ENCODE peak calls at places on chromosomes 5 and 9, in seven cellular contexts. B is IMR-90; R is GM23248; M is CD8-positive, alpha-beta T cell; J is GM13976; I is activated naive CD8-positive, alpha-beta T cell treated with anti-CD3 and anti-CD28 coated beads, Interleukin-2, amount 50 U/mL, for 24 hours; G is activated CD4-positive, alpha-beta T cell treated with anti-CD3 and anti-CD28 coated beads for 24 hours. Z is an unnamed sample.

GRCh38 chr5:157913575-157913974 is 54.6 kb upstream of the CLINT1 start:
- DNase-seq in B (no peak), R (no peak), M (no peak), J (no peak), I (no peak), G (no peak), Z (no peak)

GRCh38 chr9:27925815-27926214 is 352.5 kb upstream of the C9orf72 start:
- DNase-seq in B (no peak), R (no peak), M (no peak), J (no peak), I (no peak), G (no peak), Z (no peak)

GRCh38 chr9:115883467-115884329 is 269.9 kb upstream of the PAPPA start:
- DNase-seq in B (peak), R (peak), M (no peak), J (no peak), I (no peak), G (no peak), Z (peak)

GRCh38 chr9:134683714-134684374 is 42.2 kb downstream of the COL5A1 start:
- DNase-seq in B (no peak), R (no peak), M (no peak), J (no peak), I (no peak), G (no peak), Z (no peak)

GRCh38 chr5:173922527-173922926 is 34.4 kb downstream of the CPEB4 start:
- DNase-seq in B (peak), R (no peak), M (no peak), J (no peak), I (no peak), G (no peak), Z (no peak)

GRCh38 chr9:89850633-89851325 is 246.0 kb downstream of the GADD45G start:
- DNase-seq in B (peak), R (peak), M (no peak), J (no peak), I (no peak), G (no peak), Z (no peak)

GRCh38 chr5:158390556-158390955 is 531.6 kb upstream of the CLINT1 start:
- DNase-seq in B (peak), R (peak), M (no peak), J (no peak), I (no peak), G (no peak), Z (no peak)

GRCh38 chr9:137176302-137177182 is 4.7 kb upstream of the TMEM210 start:
- DNase-seq in B (peak), R (peak), M (no peak), J (peak), I (no peak), G (no peak), Z (peak)

GRCh38 chr5:78706381-78706780 is 57.8 kb upstream of the LHFPL2 start:
- DNase-seq in B (no peak), R (no peak), M (no peak), J (no peak), I (no peak), G (no peak), Z (no peak)

Z was measured in endothelial cell.